ENCODE peak calls at places on chromosomes 11 and 22, in nine cellular contexts. One of them, this sample, is unnamed.

GRCh38 chr11:131914299-131914902 is 544.0 kb downstream of the NTM start:
- DNase-seq in colonic mucosa: no peak
- DNase-seq in left ventricle myocardium inferior: no peak
- DNase-seq in naive thymus-derived CD8-positive, alpha-beta T cell: no peak
- DNase-seq in NCI-H748 treated with DMSO at 0.1 percent for 48 hours: no peak
- DNase-seq in T-cell: no peak
- DNase-seq in AG04450: no peak
- DNase-seq in NAMALWA: peak
- DNase-seq in germinal center: no peak
- DNase-seq in this sample: no peak

GRCh38 chr11:35598254-35599125 is 19.8 kb upstream of the FJX1 start:
- DNase-seq in naive thymus-derived CD8-positive, alpha-beta T cell: no peak
- DNase-seq in colonic mucosa: no peak
- DNase-seq in NAMALWA: no peak
- DNase-seq in germinal center: no peak
- DNase-seq in T-cell: no peak
- DNase-seq in left ventricle myocardium inferior: no peak
- DNase-seq in AG04450: no peak
- DNase-seq in NCI-H748 treated with DMSO at 0.1 percent for 48 hours: no peak
- DNase-seq in this sample: no peak

GRCh38 chr11:111539426-111540113 is 950 bp upstream of the LAYN start:
- DNase-seq in germinal center: no peak
- DNase-seq in NAMALWA: no peak
- DNase-seq in NCI-H748 treated with DMSO at 0.1 percent for 48 hours: no peak
- DNase-seq in naive thymus-derived CD8-positive, alpha-beta T cell: peak
- DNase-seq in T-cell: peak
- DNase-seq in left ventricle myocardium inferior: no peak
- DNase-seq in AG04450: no peak
- DNase-seq in colonic mucosa: no peak
- DNase-seq in this sample: no peak

GRCh38 chr11:120168108-120168959 is 30.4 kb upstream of the TRIM29 start:
- DNase-seq in germinal center: no peak
- DNase-seq in T-cell: no peak
- DNase-seq in AG04450: no peak
- DNase-seq in colonic mucosa: no peak
- DNase-seq in NAMALWA: no peak
- DNase-seq in naive thymus-derived CD8-positive, alpha-beta T cell: no peak
- DNase-seq in left ventricle myocardium inferior: no peak
- DNase-seq in NCI-H748 treated with DMSO at 0.1 percent for 48 hours: no peak
- DNase-seq in this sample: no peak

GRCh38 chr22:17606472-17606871 is 22.1 kb downstream of the ATP6V1E1 start:
- DNase-seq in T-cell: no peak
- DNase-seq in naive thymus-derived CD8-positive, alpha-beta T cell: no peak
- DNase-seq in left ventricle myocardium inferior: no peak
- DNase-seq in colonic mucosa: no peak
- DNase-seq in NCI-H748 treated with DMSO at 0.1 percent for 48 hours: no peak
- DNase-seq in AG04450: peak
- DNase-seq in germinal center: no peak
- DNase-seq in NAMALWA: no peak
- DNase-seq in this sample: no peak

GRCh38 chr11:87374206-87374793 is 336.6 kb downstream of the TMEM135 start:
- DNase-seq in AG04450: no peak
- DNase-seq in NCI-H748 treated with DMSO at 0.1 percent for 48 hours: no peak
- DNase-seq in T-cell: no peak
- DNase-seq in germinal center: no peak
- DNase-seq in NAMALWA: no peak
- DNase-seq in colonic mucosa: no peak
- DNase-seq in left ventricle myocardium inferior: no peak
- DNase-seq in naive thymus-derived CD8-positive, alpha-beta T cell: no peak
- DNase-seq in this sample: no peak

GRCh38 chr22:22948651-22949611 is 61.3 kb downstream of the IGLL5 start:
- DNase-seq in colonic mucosa: no peak
- DNase-seq in germinal center: no peak
- DNase-seq in naive thymus-derived CD8-positive, alpha-beta T cell: no peak
- DNase-seq in AG04450: no peak
- DNase-seq in left ventricle myocardium inferior: no peak
- DNase-seq in NCI-H748 treated with DMSO at 0.1 percent for 48 hours: no peak
- DNase-seq in T-cell: no peak
- DNase-seq in NAMALWA: no peak
- DNase-seq in this sample: peak

GRCh38 chr11:74069146-74070046 is 60.5 kb upstream of the UCP3 start:
- DNase-seq in left ventricle myocardium inferior: no peak
- DNase-seq in NCI-H748 treated with DMSO at 0.1 percent for 48 hours: no peak
- DNase-seq in T-cell: no peak
- DNase-seq in naive thymus-derived CD8-positive, alpha-beta T cell: no peak
- DNase-seq in NAMALWA: no peak
- DNase-seq in AG04450: no peak
- DNase-seq in germinal center: no peak
- DNase-seq in colonic mucosa: no peak
- DNase-seq in this sample: no peak

GRCh38 chr22:45696227-45696626 is 24.6 kb downstream of the ATXN10 start:
- DNase-seq in NAMALWA: no peak
- DNase-seq in left ventricle myocardium inferior: no peak
- DNase-seq in naive thymus-derived CD8-positive, alpha-beta T cell: no peak
- DNase-seq in NCI-H748 treated with DMSO at 0.1 percent for 48 hours: no peak
- DNase-seq in germinal center: peak
- DNase-seq in colonic mucosa: no peak
- DNase-seq in T-cell: no peak
- DNase-seq in AG04450: no peak
- DNase-seq in this sample: no peak

This sample was measured in osteocyte.